ENCODE peak calls at places on chromosomes 2 and 18, in ten cellular contexts. Z is IMR-90, O is astrocyte, P is PC-9, M is GM23338, S is K562, G is GM23248, L is H1, X is hepatocyte, B is neuronal stem cell. C is an unnamed sample.

GRCh38 chr18:76708727-76709353 is 113.5 kb upstream of the ZNF236 start:
- DNase-seq in G (no peak), M (no peak), L (no peak), O (no peak), B (no peak), X (no peak), P (no peak), Z (no peak), S (no peak), C (no peak)

GRCh38 chr2:29066989-29067605 is 7.2 kb downstream of the PCARE start:
- DNase-seq in M (no peak), O (no peak), S (no peak), G (no peak), P (no peak), L (no peak), X (no peak), B (no peak), Z (peak), C (no peak)

GRCh38 chr2:10535703-10536102 is 87.6 kb upstream of the ODC1 start:
- DNase-seq in Z (no peak), X (no peak), O (no peak), M (no peak), S (no peak), L (no peak), B (no peak), P (no peak), G (no peak), C (no peak)

GRCh38 chr18:9400197-9400596 is 65.6 kb downstream of the TWSG1 start:
- DNase-seq in P (no peak), Z (no peak), G (no peak), X (no peak), O (no peak), M (no peak), B (no peak), L (no peak), S (no peak), C (no peak)

GRCh38 chr2:206540757-206541156 is 97.4 kb downstream of the ADAM23 start:
- DNase-seq in P (no peak), Z (no peak), O (no peak), X (no peak), L (no peak), M (no peak), G (no peak), B (no peak), S (no peak), C (no peak)

GRCh38 chr2:187091664-187092063 is 242.7 kb upstream of the ZSWIM2 start:
- DNase-seq in L (no peak), O (peak), G (no peak), B (no peak), M (no peak), X (peak), Z (no peak), S (no peak), P (no peak), C (no peak)

GRCh38 chr2:233418761-233419625 is 64.7 kb downstream of the DGKD start:
- DNase-seq in B (no peak), X (no peak), M (no peak), S (no peak), P (no peak), Z (peak), G (no peak), L (no peak), O (peak), C (no peak)

GRCh38 chr2:26355038-26355995 is 8.7 kb upstream of the ADGRF3 start:
- DNase-seq in M (peak), G (peak), X (peak), L (no peak), P (peak), O (peak), Z (peak), S (peak), B (no peak), C (no peak)

GRCh38 chr18:41524674-41525470 is 430.2 kb upstream of the PIK3C3 start:
- DNase-seq in S (no peak), X (no peak), Z (no peak), M (no peak), O (no peak), P (no peak), L (no peak), G (no peak), B (no peak), C (no peak)

GRCh38 chr2:84257871-84258270 is 201.2 kb downstream of the SUCLG1 start:
- DNase-seq in L (no peak), P (no peak), S (no peak), G (no peak), B (peak), O (no peak), M (peak), X (peak), Z (no peak), C (no peak)

GRCh38 chr2:217903859-217904613 is 98.8 kb downstream of the TNS1 start:
- DNase-seq in M (no peak), L (no peak), B (no peak), G (peak), P (no peak), O (peak), Z (peak), S (no peak), X (peak), C (peak)

GRCh38 chr2:97734061-97734912 is 20.9 kb downstream of the ZAP70 start:
- DNase-seq in L (no peak), P (no peak), M (no peak), S (no peak), O (no peak), B (no peak), X (no peak), Z (no peak), G (no peak), C (no peak)

GRCh38 chr2:172375247-172375646 is 52.1 kb upstream of the ITGA6 start:
- DNase-seq in M (no peak), Z (no peak), S (no peak), P (no peak), B (no peak), L (no peak), O (no peak), G (no peak), X (no peak), C (no peak)

GRCh38 chr2:103959174-103960125 is 894.5 kb upstream of the POU3F3 start:
- DNase-seq in O (peak), L (peak), M (peak), S (peak), Z (no peak), X (peak), P (peak), B (peak), G (peak), C (peak)

GRCh38 chr2:84478867-84479266 is 19.8 kb upstream of the SUCLG1 start:
- DNase-seq in S (no peak), O (no peak), X (no peak), Z (no peak), G (no peak), P (no peak), M (no peak), B (no peak), L (no peak), C (no peak)

GRCh38 chr2:61736982-61737381 is 116.9 kb downstream of the FAM161A start:
- DNase-seq in L (no peak), S (no peak), X (no peak), O (no peak), M (no peak), Z (no peak), P (no peak), B (no peak), G (no peak), C (no peak)

GRCh38 chr2:60806595-60806987 is 50.5 kb downstream of the PAPOLG start:
- DNase-seq in M (no peak), G (no peak), Z (no peak), O (no peak), S (no peak), P (no peak), L (no peak), X (no peak), B (no peak), C (no peak)

GRCh38 chr2:222127660-222128059 is 171.1 kb downstream of the PAX3 start:
- DNase-seq in G (no peak), B (no peak), L (no peak), P (no peak), X (peak), Z (no peak), O (no peak), M (no peak), S (no peak), C (no peak)

GRCh38 chr2:191362841-191363240 is 117.6 kb downstream of the MYO1B start:
- DNase-seq in P (no peak), B (no peak), S (no peak), X (no peak), G (no peak), Z (peak), M (no peak), O (no peak), L (no peak), C (no peak)

GRCh38 chr2:99544608-99545007 is 54.8 kb upstream of the REV1 start:
- DNase-seq in L (no peak), X (no peak), P (no peak), B (no peak), O (no peak), M (no peak), Z (no peak), G (no peak), S (no peak), C (no peak)

GRCh38 chr2:229150317-229150716 is 120.8 kb downstream of the PID1 start:
- DNase-seq in M (no peak), O (no peak), G (no peak), P (no peak), X (no peak), S (no peak), B (no peak), Z (no peak), L (no peak), C (no peak)

GRCh38 chr2:217283505-217283904 is 423.6 kb upstream of the TNP1 start:
- DNase-seq in P (no peak), O (no peak), M (no peak), Z (peak), B (no peak), G (no peak), L (no peak), X (peak), S (no peak), C (no peak)

GRCh38 chr2:190862591-190862991 is 18.0 kb upstream of the GLS start:
- DNase-seq in O (peak), Z (peak), L (no peak), X (no peak), P (no peak), S (no peak), B (no peak), G (peak), M (no peak), C (no peak)

GRCh38 chr18:12520442-12520992 is 112.8 kb downstream of the PRELID3A start:
- DNase-seq in G (peak), X (no peak), S (no peak), O (peak), B (peak), M (no peak), L (no peak), Z (peak), P (no peak), C (peak)

GRCh38 chr2:37671013-37671815 is at the start of gene CDC42EP3:
- DNase-seq in P (peak), X (peak), L (no peak), M (peak), S (peak), O (no peak), B (peak), Z (no peak), G (peak), C (peak)

GRCh38 chr2:7510353-7510752 is 593.1 kb downstream of the RNF144A start:
- DNase-seq in X (no peak), B (no peak), Z (no peak), P (no peak), O (no peak), S (no peak), L (no peak), M (no peak), G (peak), C (no peak)

GRCh38 chr2:14633031-14633430 is 514 bp downstream of the LRATD1 start:
- DNase-seq in B (no peak), O (no peak), S (no peak), M (peak), L (no peak), X (peak), P (no peak), Z (no peak), G (no peak), C (no peak)

GRCh38 chr2:67186871-67187270 is 210.3 kb upstream of the ETAA1 start:
- DNase-seq in P (no peak), Z (no peak), G (no peak), M (no peak), O (no peak), X (no peak), L (no peak), B (no peak), S (no peak), C (no peak)

GRCh38 chr2:170930132-170931109 is 1.4 kb downstream of the GORASP2 start:
- DNase-seq in Z (peak), G (peak), B (no peak), S (peak), O (peak), P (peak), X (peak), M (peak), L (no peak), C (peak)

GRCh38 chr2:133171396-133172004 is 396.8 kb downstream of the NCKAP5 start:
- DNase-seq in Z (peak), X (peak), L (no peak), G (peak), O (peak), B (peak), M (peak), S (no peak), P (peak), C (peak)

GRCh38 chr2:47720559-47720958 is 62.4 kb upstream of the MSH6 start:
- DNase-seq in G (no peak), S (no peak), O (no peak), Z (no peak), B (no peak), M (no peak), X (no peak), L (no peak), P (no peak), C (no peak)

GRCh38 chr2:229780856-229781773 is 66.8 kb upstream of the DNER start:
- DNase-seq in P (peak), S (peak), M (peak), X (peak), B (peak), L (no peak), G (peak), O (peak), Z (peak), C (peak)

GRCh38 chr2:233408366-233409285 is 54.3 kb downstream of the DGKD start:
- DNase-seq in P (no peak), M (no peak), X (no peak), L (no peak), B (no peak), Z (no peak), G (no peak), S (no peak), O (no peak), C (no peak)

GRCh38 chr2:102708847-102709559 is 52.8 kb upstream of the TMEM182 start:
- DNase-seq in Z (peak), X (peak), G (peak), L (no peak), B (no peak), P (peak), O (peak), S (no peak), M (no peak), C (no peak)

GRCh38 chr2:214593723-214594122 is 182.9 kb downstream of the VWC2L start:
- DNase-seq in M (peak), X (peak), Z (peak), G (peak), L (peak), S (no peak), P (no peak), O (peak), B (peak), C (no peak)

GRCh38 chr18:37564796-37565137 is 831 bp downstream of the CELF4 start:
- DNase-seq in O (peak), M (peak), L (no peak), P (no peak), G (peak), B (peak), X (peak), S (peak), Z (peak), C (peak)
- H3K4me3 ChIP-seq in O (peak), M (peak), L (peak), P (no peak), G (peak), B (peak), X (peak), S (no peak), Z (no peak), C (peak)

DNA sequence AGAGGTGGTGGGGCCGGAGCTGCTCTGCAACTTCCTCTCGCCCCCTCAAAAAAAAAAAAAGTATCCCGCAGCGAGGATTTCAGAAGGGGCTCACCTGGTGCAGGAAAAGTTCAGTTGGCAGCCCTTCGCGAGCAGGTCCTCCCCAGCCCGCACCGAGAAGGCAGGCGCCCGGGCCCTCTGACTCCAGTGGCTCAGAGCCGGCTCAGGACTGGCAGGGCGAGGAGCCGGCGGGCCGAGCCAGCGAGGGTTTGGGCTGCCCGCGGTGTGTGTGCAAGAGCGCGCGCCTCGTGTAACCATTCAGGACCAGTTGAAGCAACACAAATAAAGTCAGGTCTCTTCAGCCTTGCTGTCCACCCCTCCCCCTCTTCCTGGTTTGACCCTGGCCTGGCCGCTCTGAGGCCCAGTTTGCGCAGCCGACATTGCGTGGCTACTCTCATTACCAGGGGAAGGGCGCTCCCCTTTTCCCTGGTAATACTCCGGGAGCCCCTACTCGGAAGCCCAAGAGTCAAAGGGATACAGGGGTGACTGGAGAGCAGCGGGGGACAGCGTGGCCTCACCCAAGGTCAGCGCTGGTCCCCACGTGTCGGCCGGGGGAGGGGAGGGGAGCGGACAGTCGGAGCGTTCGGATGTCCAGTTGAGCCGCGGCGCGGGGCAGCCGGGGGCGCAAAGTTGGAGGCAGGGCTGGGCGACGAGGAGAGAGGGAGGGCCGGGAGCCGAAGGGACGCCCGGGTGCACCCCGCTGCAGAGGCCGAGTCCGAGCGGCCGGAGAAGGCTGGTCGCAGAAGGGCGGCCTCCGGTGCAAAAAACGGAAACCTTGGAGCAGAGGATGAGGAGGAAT is 12.3 kb downstream of the EN1 start:
- DNase-seq in B (peak), P (no peak), G (peak), S (no peak), M (peak), L (no peak), Z (no peak), O (no peak), X (no peak), C (no peak)
- H2AFZ ChIP-seq in B (peak), P (no peak), G (peak), S (no peak), M (peak), L (peak), Z (peak), O (peak), X (peak), C (peak)

GRCh38 chr18:48939368-48940097 is 11.2 kb downstream of the SMAD7 start:
- DNase-seq in M (peak), L (no peak), G (peak), Z (no peak), X (no peak), P (peak), S (no peak), B (no peak), O (peak), C (no peak)
- H3K4me3 ChIP-seq in M (peak), L (no peak), G (peak), Z (no peak), X (no peak), P (no peak), S (no peak), B (no peak), O (peak), C (peak)

GRCh38 chr2:38907242-38907641 is 17.6 kb downstream of the ARHGEF33 start:
- DNase-seq in O (no peak), Z (no peak), G (no peak), B (no peak), X (no peak), M (no peak), L (no peak), S (no peak), P (no peak), C (no peak)
- H2AFZ ChIP-seq in O (no peak), Z (no peak), G (no peak), B (no peak), X (no peak), M (no peak), L (no peak), S (no peak), P (no peak), C (no peak)

GRCh38 chr2:241860184-241861078 is 1.7 kb upstream of the PDCD1 start:
- DNase-seq in S (peak), B (no peak), G (peak), P (no peak), L (no peak), X (no peak), M (no peak), O (no peak), Z (no peak), C (peak)
- H3K4me3 ChIP-seq in S (no peak), B (no peak), G (peak), P (no peak), L (no peak), X (no peak), M (no peak), O (no peak), Z (no peak), C (no peak)